ENCODE peak calls at places on chromosomes 3 and 15, in nine cellular contexts. Q is retinal pigment epithelial cell; A is ovary; C is trophoblast cell; F is GM23338; J is CD8-positive, alpha-beta memory T cell; S is mesendoderm; B is transverse colon; U is naive thymus-derived CD4-positive, alpha-beta T cell. R is an unnamed sample.

GRCh38 chr15:34109775-34110663 is 8.1 kb downstream of the PGBD4 start:
- DNase-seq in B (no peak), U (no peak), Q (no peak), J (peak; percentile 8), C (peak; percentile 9), A (no peak), F (peak; percentile 71), S (peak; percentile 46), R (peak; percentile 35)

GRCh38 chr15:97652041-97652440 is 308.5 kb upstream of the ARRDC4 start:
- DNase-seq in Q (no peak), F (no peak), B (no peak), J (no peak), C (no peak), U (no peak), S (no peak), A (no peak), R (no peak)

GRCh38 chr3:51718547-51719412 is 11.9 kb downstream of the GRM2 start:
- DNase-seq in F (peak; percentile 93), B (peak; percentile 73), A (peak; percentile 21), S (peak; percentile 91), Q (no peak), J (no peak), C (peak; percentile 40), U (no peak), R (peak; percentile 62)

GRCh38 chr3:194205675-194206133 is 69.8 kb downstream of the HES1 start:
- DNase-seq in U (peak; percentile 19), A (no peak), C (no peak), J (no peak), F (peak; percentile 64), Q (no peak), S (peak; percentile 73), B (no peak), R (peak; percentile 51)

GRCh38 chr3:194983121-194983520 is 287.8 kb downstream of the XXYLT1 start:
- DNase-seq in F (no peak), Q (no peak), B (no peak), A (no peak), U (no peak), J (no peak), S (no peak), C (no peak), R (no peak)

GRCh38 chr3:179464296-179465092 is 13.2 kb upstream of the GNB4 start:
- DNase-seq in S (peak; percentile 52), A (no peak), J (no peak), Q (no peak), B (no peak), C (peak; percentile 50), F (peak; percentile 30), U (no peak), R (peak; percentile 34)

GRCh38 chr3:111751961-111752360 is 107.1 kb upstream of the PHLDB2 start:
- DNase-seq in U (no peak), F (peak; percentile 46), B (no peak), Q (no peak), J (no peak), A (no peak), C (no peak), S (peak; percentile 65), R (no peak)

GRCh38 chr3:46519952-46520351 is 22.2 kb downstream of the RTP3 start:
- DNase-seq in B (no peak), J (no peak), A (no peak), F (no peak), C (no peak), U (no peak), Q (no peak), S (no peak), R (no peak)

GRCh38 chr3:180306691-180307090 is 270.0 kb upstream of the PEX5L start:
- DNase-seq in A (no peak), F (no peak), S (no peak), B (no peak), J (no peak), U (no peak), C (no peak), Q (no peak), R (no peak)

GRCh38 chr15:69652906-69653305 is 200.3 kb downstream of the RPLP1 start:
- DNase-seq in B (no peak), U (no peak), F (no peak), J (no peak), C (no peak), S (no peak), A (no peak), Q (no peak), R (no peak)

GRCh38 chr15:69647160-69647513 is 194.5 kb downstream of the RPLP1 start:
- DNase-seq in Q (no peak), J (no peak), S (peak; percentile 30), C (no peak), F (peak; percentile 20), U (no peak), B (no peak), A (no peak), R (no peak)

GRCh38 chr15:69648215-69648614 is 195.6 kb downstream of the RPLP1 start:
- DNase-seq in J (no peak), A (no peak), C (no peak), F (peak; percentile 56), B (no peak), S (peak; percentile 21), Q (no peak), U (no peak), R (no peak)

GRCh38 chr15:69644876-69645275 is 192.3 kb downstream of the RPLP1 start:
- DNase-seq in J (no peak), Q (no peak), C (no peak), F (no peak), U (no peak), A (no peak), B (no peak), S (no peak), R (no peak)

DNA sequence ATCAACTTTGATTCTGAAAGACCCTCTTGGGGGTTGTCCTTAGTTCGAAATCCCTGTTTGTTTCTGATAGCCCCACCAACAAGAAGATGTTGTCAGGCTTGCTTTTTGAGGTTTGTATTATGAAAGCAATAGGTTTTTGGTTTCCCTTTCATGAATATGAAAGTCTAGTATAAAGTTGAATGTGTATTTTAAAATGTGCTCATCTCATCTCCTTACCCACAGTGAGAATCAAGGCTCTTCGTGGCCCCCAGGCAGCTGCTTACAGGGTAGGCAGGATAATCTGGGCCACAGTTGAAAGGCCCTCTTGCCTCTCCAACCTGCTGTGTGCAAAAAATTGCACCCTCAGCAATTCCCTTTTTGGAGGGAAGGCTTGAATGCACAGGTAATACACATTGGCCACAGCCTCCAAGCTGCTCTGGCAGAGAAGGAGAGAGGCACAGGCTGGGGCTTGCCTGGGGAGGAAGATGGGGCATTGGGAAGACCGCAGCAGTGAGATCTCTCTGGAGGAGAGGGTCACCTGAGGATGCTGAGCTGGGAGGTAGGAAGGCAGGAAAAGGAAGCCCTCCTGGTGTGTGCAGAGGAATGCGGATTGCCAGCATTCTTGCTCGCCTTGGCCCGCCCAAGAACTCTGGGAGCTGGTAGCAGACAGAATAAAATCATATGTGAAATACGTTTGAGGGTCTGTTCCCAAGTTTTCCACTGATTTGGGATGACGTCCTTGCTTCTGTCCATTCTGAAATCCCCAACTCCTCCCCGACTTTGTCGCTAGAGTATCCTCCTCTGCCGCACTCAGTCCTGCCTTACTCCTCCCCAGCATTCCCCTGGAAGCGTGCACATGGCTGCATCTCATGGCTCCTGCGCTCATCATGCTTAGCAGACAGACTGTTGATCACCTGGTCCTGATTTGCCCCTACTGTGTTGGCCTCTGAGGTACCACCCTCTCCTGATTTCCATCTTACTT is 196.4 kb downstream of the RPLP1 start:
- DNase-seq in A (no peak), S (peak; percentile 87), C (peak; percentile 52), B (no peak), Q (no peak), U (no peak), J (no peak), F (peak; percentile 87), R (no peak)
- H3K4me3 ChIP-seq in A (no peak overlapping the region), S (no peak overlapping the region), C (no peak overlapping the region), B (no peak overlapping the region), Q (no peak overlapping the region), U (no peak overlapping the region), J (no peak overlapping the region), F (no peak overlapping the region), R (no peak overlapping the region)

DNA sequence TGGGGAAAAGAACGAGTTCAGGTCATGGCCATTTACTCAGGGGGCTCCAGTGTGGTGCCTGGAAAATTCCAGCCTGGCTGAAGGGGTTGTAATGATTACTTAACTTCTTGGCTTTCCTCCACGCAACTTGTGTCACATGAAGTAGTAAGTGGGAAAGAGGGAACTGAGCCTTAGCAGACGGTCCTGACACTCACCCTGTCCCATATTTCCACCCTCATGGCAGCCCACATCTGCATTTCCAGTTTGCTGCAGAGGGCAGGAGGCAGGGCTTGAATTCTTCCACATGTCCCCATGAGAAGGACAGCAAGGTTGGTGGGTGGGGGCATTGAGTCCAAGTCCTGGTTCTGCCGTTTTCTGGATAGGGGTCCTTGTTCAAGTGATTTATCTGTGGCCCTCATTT is 7.8 kb upstream of the CAMP start:
- DNase-seq in U (no peak), Q (peak; percentile 14), F (no peak), A (no peak), B (peak; percentile 14), J (no peak), S (no peak), C (no peak), R (no peak)
- H3K4me3 ChIP-seq in U (no peak overlapping the region), Q (no peak overlapping the region), F (no peak overlapping the region), A (no peak overlapping the region), B (no peak overlapping the region), J (no peak overlapping the region), S (no peak overlapping the region), C (no peak overlapping the region), R (no peak overlapping the region)

DNA sequence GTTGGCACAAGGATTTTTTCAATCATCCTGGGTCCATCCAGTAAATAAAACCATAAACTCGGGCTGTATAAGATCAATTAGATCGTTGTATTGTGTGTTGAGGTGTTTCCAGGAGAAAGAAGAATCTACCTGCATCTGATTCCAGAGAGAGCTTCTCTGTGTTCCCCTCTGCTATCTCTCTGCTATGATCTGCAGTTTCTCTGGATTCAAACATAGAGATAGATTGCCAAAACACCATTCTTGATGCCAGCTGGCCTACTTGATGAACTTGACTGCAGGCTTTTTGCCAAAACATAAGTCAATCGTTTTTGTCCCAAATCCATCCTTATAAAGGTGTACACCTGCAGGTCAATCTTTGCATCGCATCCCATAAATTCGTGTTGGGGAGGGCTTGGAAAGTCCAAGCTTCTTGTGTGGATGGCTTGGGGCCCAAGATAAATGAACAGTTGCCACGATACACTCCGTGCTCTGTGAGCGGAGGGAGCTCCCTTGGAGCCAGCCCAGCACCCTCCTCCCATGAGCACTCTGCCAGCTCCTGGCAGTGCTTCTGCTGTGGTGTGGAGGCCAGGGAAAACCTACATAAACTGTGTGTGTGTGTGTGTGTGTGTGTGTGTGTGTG is 2.7 kb downstream of the CERS3 start:
- DNase-seq in B (peak; percentile 42), C (no peak), F (no peak), S (no peak), A (peak; percentile 67), Q (no peak), J (no peak), U (no peak), R (no peak)
- H3K4me3 ChIP-seq in B (no peak overlapping the region), C (no peak overlapping the region), F (no peak overlapping the region), S (no peak overlapping the region), A (no peak overlapping the region), Q (no peak overlapping the region), J (no peak overlapping the region), U (no peak overlapping the region), R (no peak overlapping the region)

DNA sequence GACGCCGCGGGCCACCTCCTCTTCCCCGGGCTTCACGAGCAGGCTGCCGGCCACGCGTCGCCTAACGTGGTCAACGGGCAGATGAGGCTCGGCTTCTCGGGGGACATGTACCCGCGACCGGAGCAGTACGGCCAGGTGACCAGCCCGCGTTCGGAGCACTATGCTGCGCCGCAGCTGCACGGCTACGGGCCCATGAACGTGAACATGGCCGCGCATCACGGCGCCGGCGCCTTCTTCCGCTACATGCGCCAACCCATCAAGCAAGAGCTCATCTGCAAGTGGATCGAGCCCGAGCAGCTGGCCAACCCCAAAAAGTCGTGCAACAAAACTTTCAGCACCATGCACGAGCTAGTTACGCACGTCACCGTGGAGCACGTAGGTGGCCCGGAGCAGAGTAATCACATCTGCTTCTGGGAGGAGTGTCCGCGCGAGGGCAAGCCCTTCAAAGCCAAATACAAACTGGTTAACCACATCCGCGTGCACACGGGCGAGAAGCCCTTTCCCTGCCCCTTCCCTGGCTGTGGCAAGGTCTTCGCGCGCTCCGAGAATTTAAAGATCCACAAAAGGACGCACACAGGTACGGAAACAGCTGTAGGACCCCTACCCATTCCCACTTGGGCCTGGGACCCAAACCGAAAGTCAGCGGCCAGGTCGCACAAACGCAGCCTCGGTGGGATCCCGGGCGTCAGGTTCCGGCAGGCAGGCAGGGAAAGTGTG is 1.5 kb downstream of the ZIC1 start:
- DNase-seq in S (peak; percentile 66), U (no peak), Q (no peak), C (no peak), J (no peak), B (no peak), F (peak; percentile 61), A (no peak), R (peak; percentile 4)
- H3K4me3 ChIP-seq in S (no peak overlapping the region), U (no peak overlapping the region), Q (peak overlapping the region; percentile 15), C (peak overlapping the region; percentile 3), J (peak overlapping the region; percentile 26), B (peak overlapping the region; percentile 15), F (peak overlapping the region; percentile 71), A (peak overlapping the region; percentile 7), R (no peak overlapping the region)

R was measured in Jurkat, Clone E6-1.